ENCODE peak calls at places on chromosomes 6 and 20, in five cellular contexts. U, Q, R, Y and E are unnamed samples.
A peak's percentile ranks its signal among the peaks of the same experiment; 100 is the strongest.

GRCh38 chr20:1945134-1945618 is 48.7 kb downstream of the PDYN start:
- DNase-seq in Q (no peak), Y (no peak), U (peak; percentile 84), R (no peak), E (no peak)

GRCh38 chr20:46088409-46089075 is 1.2 kb downstream of the NCOA5 start:
- DNase-seq in R (peak; percentile 48), Q (no peak), Y (no peak), U (peak; percentile 25), E (no peak)

GRCh38 chr20:59778615-59779200 is 154.7 kb downstream of the SYCP2 start:
- DNase-seq in Q (no peak), U (no peak), R (no peak), Y (no peak), E (peak; percentile 53)

GRCh38 chr6:161422710-161423109 is 148.8 kb upstream of the AGPAT4 start:
- DNase-seq in U (no peak), R (peak; percentile 18), Q (no peak), Y (no peak), E (no peak)

GRCh38 chr6:145544514-145544913 is 190.8 kb downstream of the EPM2A start:
- DNase-seq in Q (no peak), R (peak; percentile 28), U (peak; percentile 6), Y (no peak), E (no peak)

GRCh38 chr6:105253787-105254186 is 74.0 kb upstream of the POPDC3 start:
- DNase-seq in Y (no peak), Q (no peak), R (no peak), U (no peak), E (no peak)

GRCh38 chr20:36658300-36658699 is 12.3 kb upstream of the SLA2 start:
- DNase-seq in R (no peak), Y (no peak), Q (no peak), U (no peak), E (no peak)

GRCh38 chr6:40907198-40907701 is 131.8 kb downstream of the UNC5CL start:
- DNase-seq in Y (peak; percentile 41), U (peak; percentile 23), R (peak; percentile 86), Q (no peak), E (no peak)

GRCh38 chr20:59933296-59933848 is at the start of gene SYCP2:
- DNase-seq in R (peak; percentile 92), U (peak; percentile 35), Y (peak; percentile 95), Q (peak; percentile 64), E (no peak)

GRCh38 chr20:2804921-2805681 is 4.7 kb upstream of the CPXM1 start:
- DNase-seq in Y (peak; percentile 25), U (peak; percentile 9), Q (no peak), R (no peak), E (peak; percentile 67)

GRCh38 chr20:45894797-45895196 is 3.7 kb downstream of the CTSA start:
- DNase-seq in U (no peak), R (no peak), Y (no peak), Q (no peak), E (no peak)

GRCh38 chr20:31966991-31967655 is 828 bp upstream of the XKR7 start:
- DNase-seq in R (no peak), Q (no peak), Y (peak; percentile 52), U (no peak), E (no peak)

GRCh38 chr6:8170245-8170644 is 67.9 kb upstream of the EEF1E1 start:
- DNase-seq in R (no peak), U (no peak), Q (no peak), Y (no peak), E (no peak)

GRCh38 chr20:60152792-60153191 is 194.6 kb downstream of the CDH26 start:
- DNase-seq in Q (no peak), U (no peak), Y (no peak), R (no peak), E (no peak)

GRCh38 chr20:3777726-3778629 is 3.3 kb downstream of the SPEF1 start:
- DNase-seq in U (peak; percentile 41), R (peak; percentile 63), Y (peak; percentile 90), Q (peak; percentile 77), E (no peak)

GRCh38 chr20:9021699-9022098 is 47.2 kb upstream of the PLCB4 start:
- DNase-seq in Q (no peak), Y (no peak), R (no peak), U (no peak), E (no peak)

DNA sequence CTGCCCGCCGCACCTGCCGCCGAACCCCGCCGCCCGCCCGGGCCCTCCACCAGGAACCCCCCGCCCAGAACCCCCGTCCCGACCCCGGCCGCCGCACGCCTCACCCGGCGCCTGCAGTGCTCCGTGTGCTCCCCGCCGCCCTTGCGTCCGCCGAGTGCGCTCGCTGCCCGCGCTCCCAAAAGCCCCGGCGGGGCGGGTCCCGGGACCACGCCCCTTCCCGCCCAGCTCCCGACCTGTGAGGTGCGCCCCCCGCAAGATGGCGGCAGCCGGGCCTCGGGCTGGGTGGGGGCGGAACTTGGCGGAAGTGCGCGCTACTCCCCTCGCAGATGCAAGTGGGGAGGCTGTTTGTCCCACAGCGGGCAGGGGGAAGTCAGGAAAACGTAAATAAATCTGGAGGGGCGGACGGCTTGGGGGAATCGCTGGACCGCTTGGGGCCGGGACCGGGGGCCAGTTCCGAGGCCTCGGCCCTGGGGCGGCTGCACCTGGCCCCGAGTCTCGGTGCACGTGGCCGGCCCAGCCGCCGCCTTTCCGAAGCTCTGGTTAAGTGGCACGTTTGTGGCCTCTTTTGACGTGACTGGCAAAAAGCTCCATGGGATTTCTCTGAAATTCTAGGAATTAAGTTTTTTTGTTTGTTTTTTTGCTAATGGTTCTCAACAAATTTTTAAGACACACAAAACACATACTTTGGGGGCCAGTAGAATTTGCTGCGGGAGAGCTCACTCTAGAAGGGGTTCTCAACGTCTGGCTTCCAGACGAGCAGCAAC is at the start of gene EZR:
- DNase-seq in Y (peak; percentile 96), U (peak; percentile 51), Q (peak; percentile 93), R (peak; percentile 82), E (peak; percentile 83)
- TF ChIP-seq CTCF in Y (peak; percentile 19), U (no peak), Q (no peak), R (no peak), E (no peak)

GRCh38 chr6:147508871-147509608 is 550 bp downstream of the SAMD5 start:
- DNase-seq in R (no peak), U (no peak), Q (peak; percentile 51), Y (peak; percentile 31), E (no peak)
- TF ChIP-seq CTCF in R (no peak), U (no peak), Q (no peak), Y (no peak), E (peak; percentile 38)

GRCh38 chr6:150078788-150079187 is 9.9 kb upstream of the ULBP3 start:
- DNase-seq in Q (peak; percentile 49), U (no peak), R (no peak), Y (no peak), E (no peak)

GRCh38 chr6:150074651-150075416 is 5.9 kb upstream of the ULBP3 start:
- DNase-seq in Q (no peak), R (no peak), Y (no peak), U (no peak), E (no peak)

GRCh38 chr6:150072201-150072600 is 3.3 kb upstream of the ULBP3 start:
- DNase-seq in Q (peak; percentile 92), R (peak; percentile 70), U (peak; percentile 56), Y (no peak), E (no peak)

GRCh38 chr6:150079604-150080003 is 10.7 kb upstream of the ULBP3 start:
- DNase-seq in R (no peak), Q (no peak), U (no peak), Y (no peak), E (no peak)

GRCh38 chr6:150076196-150076893 is 7.4 kb upstream of the ULBP3 start:
- DNase-seq in Q (no peak), U (no peak), R (no peak), Y (no peak), E (no peak)
- TF ChIP-seq CTCF in Q (no peak), U (peak; percentile 13), R (no peak), Y (no peak), E (peak; percentile 58)

DNA sequence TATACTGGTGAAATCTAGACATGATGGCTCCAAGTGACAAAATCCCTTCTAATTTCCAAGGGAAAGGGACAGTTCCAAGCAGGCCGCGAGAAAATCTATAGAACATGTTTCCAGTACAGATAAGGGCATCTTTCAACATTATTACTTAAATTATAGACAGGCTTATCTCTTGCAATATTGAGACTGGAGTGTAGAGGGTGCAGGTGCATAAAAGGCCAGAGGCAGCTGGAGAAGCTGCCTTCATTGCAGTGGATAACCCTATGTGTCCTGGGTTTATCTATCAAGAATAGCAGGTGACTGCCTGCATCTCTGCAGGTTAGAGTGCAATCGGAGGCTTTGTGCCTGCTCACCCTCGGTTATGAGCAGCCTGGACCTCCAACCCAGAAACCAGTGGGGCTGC is 28.7 kb upstream of the ECI2 start:
- DNase-seq in Y (no peak), Q (no peak), U (no peak), R (no peak), E (no peak)
- TF ChIP-seq CTCF in Y (no peak), Q (no peak), U (no peak), R (no peak), E (no peak)

GRCh38 chr6:108566406-108566805 is 5.7 kb downstream of the FOXO3 start:
- DNase-seq in U (no peak), Y (no peak), Q (no peak), R (no peak), E (no peak)

GRCh38 chr6:108565091-108565766 is 4.5 kb downstream of the FOXO3 start:
- DNase-seq in R (no peak), Q (no peak), U (no peak), Y (no peak), E (no peak)

GRCh38 chr6:108564178-108564577 is 3.5 kb downstream of the FOXO3 start:
- DNase-seq in Q (no peak), Y (no peak), R (peak; percentile 65), U (peak; percentile 99), E (no peak)

GRCh38 chr6:108568101-108568500 is 7.4 kb downstream of the FOXO3 start:
- DNase-seq in R (no peak), U (no peak), Y (no peak), Q (no peak), E (no peak)

GRCh38 chr6:108565893-108566292 is 5.2 kb downstream of the FOXO3 start:
- DNase-seq in U (peak; percentile 98), Q (no peak), Y (no peak), R (no peak), E (no peak)
- TF ChIP-seq CTCF in U (peak; percentile 43), Q (peak; percentile 9), Y (peak; percentile 24), R (no peak), E (peak; percentile 32)

GRCh38 chr6:130761286-130761685 is 65.9 kb upstream of the SMLR1 start:
- DNase-seq in Q (no peak), R (no peak), Y (no peak), U (no peak), E (no peak)

GRCh38 chr6:130755368-130756034 is 71.7 kb upstream of the SMLR1 start:
- DNase-seq in U (no peak), R (no peak), Y (no peak), Q (no peak), E (no peak)

GRCh38 chr6:130758818-130759217 is 68.4 kb upstream of the SMLR1 start:
- DNase-seq in Q (no peak), R (no peak), Y (no peak), U (no peak), E (no peak)

GRCh38 chr6:130756836-130757235 is 70.4 kb upstream of the SMLR1 start:
- DNase-seq in U (no peak), Y (no peak), Q (no peak), R (no peak), E (no peak)

DNA sequence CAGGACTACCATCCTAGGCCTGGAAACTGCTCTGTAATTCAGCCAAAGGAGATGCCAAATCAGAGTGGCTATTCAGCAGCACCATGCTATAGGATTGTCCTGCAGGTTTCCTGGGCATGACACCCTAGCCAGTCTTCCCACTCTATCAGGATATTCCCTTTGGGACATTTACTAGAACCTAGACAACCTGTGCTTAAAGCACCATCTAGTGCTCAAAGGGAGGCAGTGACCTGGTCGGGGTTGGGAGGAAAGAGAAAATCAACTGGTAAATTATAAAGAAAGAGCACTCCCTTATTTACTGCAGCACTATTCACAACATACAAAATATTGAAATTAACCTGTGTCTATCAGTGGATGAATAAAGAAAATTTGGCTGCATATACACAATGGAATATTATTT is 67.2 kb upstream of the SMLR1 start:
- DNase-seq in Q (no peak), U (peak; percentile 63), Y (peak; percentile 4), R (peak; percentile 52), E (no peak)
- TF ChIP-seq CTCF in Q (no peak), U (peak; percentile 86), Y (peak; percentile 66), R (no peak), E (peak; percentile 68)